ENCODE peak calls at places on chromosomes 7 and 10, in six cellular contexts. T is omental fat pad; U is IMR-90; H is stimulated activated CD4-positive, alpha-beta T cell treated with anti-CD3 and anti-CD28 coated beads, Interleukin-2, amount 100 ng/mL, for 24 hours; P is stimulated activated naive CD4-positive, alpha-beta T cell; B is neural crest cell. Z is an unnamed sample.

GRCh38 chr7:2567663-2568238 is 9.0 kb downstream of the IQCE start:
- DNase-seq in T (no peak), U (peak), H (no peak), P (peak), B (no peak), Z (no peak)

GRCh38 chr7:133355325-133355708 is 102.4 kb downstream of the EXOC4 start:
- DNase-seq in T (no peak), U (peak), H (no peak), P (no peak), B (no peak), Z (no peak)

GRCh38 chr10:5942471-5942870 is 34.9 kb downstream of the IL15RA start:
- DNase-seq in T (no peak), U (no peak), H (no peak), P (no peak), B (no peak), Z (no peak)

GRCh38 chr10:26697922-26698608 is 564 bp downstream of the PDSS1 start:
- DNase-seq in T (no peak), U (no peak), H (peak), P (peak), B (no peak), Z (no peak)

GRCh38 chr10:1243486-1244182 is 187.4 kb downstream of the WDR37 start:
- DNase-seq in T (no peak), U (no peak), H (peak), P (no peak), B (no peak), Z (peak)

GRCh38 chr7:111650456-111650999 is 88.2 kb upstream of the IMMP2L start:
- DNase-seq in T (no peak), U (peak), H (no peak), P (no peak), B (no peak), Z (no peak)

GRCh38 chr7:156954941-156955340 is 5.4 kb downstream of the NOM1 start:
- DNase-seq in T (no peak), U (no peak), H (no peak), P (no peak), B (no peak), Z (no peak)

GRCh38 chr10:72981882-72982529 is 27.4 kb upstream of the PLA2G12B start:
- DNase-seq in T (no peak), U (no peak), H (no peak), P (no peak), B (no peak), Z (no peak)

GRCh38 chr7:27840314-27840713 is 100.4 kb downstream of the TAX1BP1 start:
- DNase-seq in T (no peak), U (no peak), H (peak), P (peak), B (no peak), Z (no peak)

GRCh38 chr7:17401806-17402627 is 103.6 kb downstream of the AHR start:
- DNase-seq in T (no peak), U (no peak), H (no peak), P (no peak), B (no peak), Z (no peak)

GRCh38 chr10:30028006-30028441 is 31.4 kb downstream of the JCAD start:
- DNase-seq in T (no peak), U (no peak), H (no peak), P (peak), B (no peak), Z (no peak)

GRCh38 chr10:17147884-17148494 is 18.4 kb upstream of the CUBN start:
- DNase-seq in T (no peak), U (peak), H (no peak), P (no peak), B (no peak), Z (no peak)

GRCh38 chr10:12394236-12395033 is 45.1 kb downstream of the CAMK1D start:
- DNase-seq in T (no peak), U (peak), H (no peak), P (no peak), B (no peak), Z (no peak)

GRCh38 chr7:99628471-99629465 is 12.0 kb downstream of the ZSCAN25 start:
- DNase-seq in T (no peak), U (no peak), H (no peak), P (no peak), B (no peak), Z (no peak)